ENCODE peak calls at places on chromosomes 2 and 18, in eight cellular contexts. V is NB4, K is stomach, A is body of pancreas, F is glutamatergic neuron, J is OCI-LY7, W is fibroblast of lung, R is dorsolateral prefrontal cortex. N is an unnamed sample.

GRCh38 chr2:205580591-205580990 is 101.7 kb upstream of the NRP2 start:
- DNase-seq in A (no peak), K (no peak), F (no peak), R (no peak), J (no peak), W (peak; percentile 32), V (no peak), N (no peak)

GRCh38 chr2:190656301-190656700 is 7.4 kb downstream of the NAB1 start:
- DNase-seq in A (no peak), K (no peak), R (no peak), W (no peak), F (no peak), V (no peak), J (no peak), N (no peak)

GRCh38 chr2:29114514-29114840 is 738 bp upstream of the CLIP4 start:
- DNase-seq in J (no peak), V (peak; percentile 31), R (peak; percentile 22), F (peak; percentile 37), K (no peak), W (no peak), A (no peak), N (no peak)

GRCh38 chr2:234792566-234792965 is 159.3 kb upstream of the SH3BP4 start:
- DNase-seq in F (peak; percentile 55), A (no peak), J (no peak), R (peak; percentile 16), K (no peak), W (no peak), V (no peak), N (no peak)

GRCh38 chr2:214076527-214076926 is 334.3 kb upstream of the VWC2L start:
- DNase-seq in F (no peak), A (no peak), W (no peak), K (no peak), J (no peak), V (no peak), R (no peak), N (no peak)

GRCh38 chr2:70029814-70030409 is 57.4 kb upstream of the PCBP1 start:
- DNase-seq in J (no peak), A (peak; percentile 26), W (peak; percentile 70), F (no peak), R (peak; percentile 65), K (peak; percentile 38), V (peak; percentile 75), N (no peak)

GRCh38 chr2:168456526-168457176 is 579 bp downstream of the CERS6 start:
- DNase-seq in A (peak; percentile 32), R (peak; percentile 36), J (no peak), F (peak; percentile 71), V (peak; percentile 73), K (peak; percentile 49), W (no peak), N (peak; percentile 58)

GRCh38 chr2:120245520-120245835 is 7.2 kb upstream of the RALB start:
- DNase-seq in F (no peak), V (no peak), J (no peak), R (no peak), A (peak; percentile 36), W (peak; percentile 49), K (no peak), N (no peak)

GRCh38 chr18:63868546-63868945 is 19.0 kb upstream of the SERPINB2 start:
- DNase-seq in W (no peak), J (no peak), A (no peak), K (no peak), V (no peak), F (no peak), R (no peak), N (no peak)

GRCh38 chr2:7627587-7627986 is 710.4 kb downstream of the RNF144A start:
- DNase-seq in V (no peak), F (no peak), W (no peak), J (no peak), K (no peak), A (no peak), R (no peak), N (no peak)

GRCh38 chr2:131426727-131427126 is 49.2 kb upstream of the TUBA3D start:
- DNase-seq in W (no peak), J (no peak), K (no peak), R (no peak), V (no peak), F (no peak), A (no peak), N (no peak)

GRCh38 chr18:2846638-2847340 is at the start of gene EMILIN2:
- DNase-seq in W (peak; percentile 56), V (peak; percentile 93), A (peak; percentile 32), K (peak; percentile 55), R (peak; percentile 19), F (peak; percentile 54), J (no peak), N (peak; percentile 68)

GRCh38 chr2:134988994-134989605 is 58.1 kb downstream of the MAP3K19 start:
- DNase-seq in A (no peak), F (no peak), V (peak; percentile 59), J (peak; percentile 48), W (peak; percentile 63), R (no peak), K (no peak), N (no peak)

GRCh38 chr2:66525609-66526008 is 90.7 kb downstream of the MEIS1 start:
- DNase-seq in W (no peak), R (no peak), V (no peak), J (no peak), K (no peak), F (no peak), A (no peak), N (no peak)

GRCh38 chr2:120316071-120316470 is 29.9 kb upstream of the INHBB start:
- DNase-seq in K (no peak), J (no peak), A (no peak), F (no peak), V (no peak), W (no peak), R (no peak), N (no peak)

GRCh38 chr2:232139786-232140562 is 178.5 kb downstream of the DIS3L2 start:
- DNase-seq in W (no peak), R (no peak), K (no peak), V (no peak), J (no peak), A (no peak), F (no peak), N (no peak)

GRCh38 chr2:15938803-15939555 is 1.4 kb upstream of the MYCN start:
- DNase-seq in F (no peak), V (no peak), R (no peak), J (no peak), W (no peak), K (no peak), A (no peak), N (no peak)

GRCh38 chr18:9055185-9055584 is 47.3 kb upstream of the NDUFV2 start:
- DNase-seq in K (no peak), W (peak; percentile 85), V (peak; percentile 69), J (no peak), R (no peak), F (no peak), A (no peak), N (no peak)

DNA sequence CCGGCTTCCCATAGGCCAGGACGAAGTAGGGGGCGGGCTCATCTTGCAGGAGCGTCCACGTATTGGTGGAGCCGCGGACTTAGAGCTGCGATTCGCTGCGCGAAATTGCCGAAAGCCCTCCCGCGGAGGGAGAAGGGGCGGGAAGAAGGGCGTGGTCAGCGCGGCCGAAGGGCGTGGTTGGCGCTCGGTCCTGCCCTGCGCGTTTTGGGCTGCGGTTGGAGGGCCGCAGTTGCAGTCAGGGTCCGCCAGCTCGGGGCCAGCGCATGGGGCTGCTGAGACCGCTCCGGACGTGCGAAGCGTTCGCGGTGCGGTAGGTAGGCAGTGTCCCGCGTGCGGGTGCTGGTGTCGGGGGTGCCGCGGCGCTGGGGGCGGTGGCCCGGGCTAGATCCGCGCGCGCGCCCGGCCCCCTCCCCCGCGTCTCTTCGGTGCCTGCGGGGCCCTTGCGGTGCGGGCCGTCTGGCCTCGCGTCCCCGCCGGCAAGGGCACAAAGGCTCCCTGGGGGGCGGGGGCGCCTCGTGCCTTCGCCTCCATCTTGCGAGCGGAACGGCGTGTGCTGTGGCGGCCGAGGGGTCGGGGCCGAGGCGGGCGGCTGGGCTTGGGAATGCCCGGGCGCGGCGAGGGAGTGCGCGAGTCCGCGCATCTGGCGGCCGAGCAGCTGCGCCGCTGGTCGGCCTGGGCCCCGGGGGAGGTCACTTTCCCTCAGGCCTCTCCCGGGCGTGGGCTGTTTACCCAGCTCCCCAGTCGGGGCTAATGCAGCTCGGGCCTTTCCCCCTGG is at the start of gene CEP68:
- DNase-seq in R (peak; percentile 97), V (peak; percentile 99), J (peak; percentile 99), A (peak; percentile 97), W (peak; percentile 97), F (peak; percentile 98), K (peak; percentile 98), N (peak; percentile 98)
- TF ChIP-seq CTCF in R (peak; percentile 14), V (no peak), J (no peak), A (no peak), W (no peak), F (no peak), K (no peak), N (no peak)

GRCh38 chr2:223066721-223067120 is 14.7 kb downstream of the KCNE4 start:
- DNase-seq in K (no peak), V (no peak), A (no peak), J (no peak), W (no peak), F (no peak), R (no peak), N (no peak)
- TF ChIP-seq CTCF in K (no peak), V (no peak), A (no peak), J (no peak), W (no peak), F (no peak), R (no peak), N (no peak)

DNA sequence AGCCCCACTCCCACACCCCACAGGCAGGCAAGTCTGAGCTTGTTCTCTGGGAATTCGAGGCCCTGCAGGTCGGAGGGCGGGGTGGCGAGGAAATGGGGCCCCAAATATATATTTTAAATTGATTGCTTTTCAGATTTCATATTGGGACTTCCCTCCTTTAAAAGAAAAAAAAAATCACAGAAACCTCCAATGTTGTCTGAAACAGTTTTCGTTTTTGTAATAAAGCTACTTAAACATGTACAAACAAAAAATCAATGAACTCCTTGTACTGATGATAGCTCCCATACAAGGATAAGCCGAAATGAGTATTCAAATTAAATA is 21.5 kb downstream of the THNSL2 start:
- DNase-seq in A (no peak), K (no peak), F (no peak), R (no peak), V (no peak), W (no peak), J (no peak), N (no peak)
- TF ChIP-seq CTCF in A (no peak), K (no peak), F (peak; percentile 50), R (no peak), V (no peak), W (no peak), J (peak; percentile 17), N (peak; percentile 36)

DNA sequence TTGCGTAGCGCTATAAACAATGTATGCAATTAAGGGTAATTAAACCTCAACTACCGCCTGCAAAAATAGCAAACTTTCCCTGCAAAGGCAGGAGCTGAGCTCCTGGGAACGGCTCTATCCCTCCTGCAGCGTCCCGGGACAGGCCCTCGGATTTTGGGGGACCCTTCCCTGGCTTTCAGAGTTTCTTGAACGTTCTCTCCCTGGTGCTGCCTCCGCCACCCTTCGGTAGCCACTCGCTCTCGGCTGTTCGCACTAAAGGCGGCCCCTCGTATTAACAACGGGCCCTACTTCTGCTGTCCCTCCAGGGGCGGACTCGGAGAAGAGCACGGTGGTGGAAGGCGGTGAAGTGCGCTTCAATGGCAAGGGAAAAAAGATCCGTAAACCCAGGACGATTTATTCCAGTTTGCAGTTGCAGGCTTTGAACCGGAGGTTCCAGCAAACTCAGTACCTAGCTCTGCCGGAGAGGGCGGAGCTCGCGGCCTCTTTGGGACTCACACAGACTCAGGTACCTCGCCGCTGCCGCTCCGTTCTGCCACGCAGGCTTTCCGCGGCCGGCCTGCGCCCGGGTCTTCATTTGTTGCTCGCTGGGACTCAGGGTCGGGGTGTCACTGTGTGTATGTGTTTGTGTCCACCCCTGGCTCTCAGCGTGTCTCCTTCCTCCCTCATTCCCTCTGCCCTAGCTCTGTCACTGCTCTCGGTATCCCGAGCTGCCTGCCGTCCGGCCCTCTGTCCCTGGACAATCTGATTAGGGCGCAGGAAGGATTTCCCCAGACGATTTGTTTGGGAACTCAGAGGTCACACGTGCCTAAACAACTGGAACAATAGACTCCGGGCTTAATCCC is 1.3 kb downstream of the DLX1 start:
- DNase-seq in J (peak; percentile 24), K (no peak), W (no peak), R (no peak), V (peak; percentile 45), F (peak; percentile 61), A (no peak), N (peak; percentile 76)
- TF ChIP-seq CTCF in J (no peak), K (no peak), W (no peak), R (no peak), V (no peak), F (no peak), A (no peak), N (peak; percentile 52)